ENCODE peak calls at places on chromosomes 1 and 21, in five cellular contexts. Z is PC-3, D is NT2/D1, S is stomach, U is AG04450. V is an unnamed sample. For H3K27me3, the result is how much of the 10 kb centered on the place peaks cover.

GRCh38 chr1:225464851-225465792 is 37.3 kb upstream of the LBR start:
- DNase-seq in Z (peak), D (peak), S (no peak), U (no peak), V (no peak)

GRCh38 chr1:220803401-220804201 is 16.9 kb downstream of the MTARC1 start:
- DNase-seq in Z (peak), D (no peak), S (no peak), U (no peak), V (peak)

GRCh38 chr1:198492872-198493271 is 47.6 kb downstream of the ATP6V1G3 start:
- DNase-seq in Z (peak), D (no peak), S (no peak), U (peak), V (no peak)

GRCh38 chr1:87074001-87074795 is 159.8 kb downstream of the HS2ST1 start:
- DNase-seq in Z (no peak), D (no peak), S (no peak), U (no peak), V (no peak)

GRCh38 chr1:115807723-115808122 is 33.2 kb downstream of the NHLH2 start:
- DNase-seq in Z (peak), D (peak), S (peak), U (peak), V (peak)

GRCh38 chr1:98637316-98637715 is 24.2 kb upstream of the SNX7 start:
- DNase-seq in Z (no peak), D (no peak), S (no peak), U (no peak), V (no peak)

GRCh38 chr1:201400257-201401230 is 1.4 kb upstream of the LAD1 start:
- DNase-seq in Z (no peak), D (no peak), S (no peak), U (no peak), V (no peak)

GRCh38 chr1:157978547-157979403 is 14.7 kb upstream of the KIRREL1 start:
- DNase-seq in Z (no peak), D (no peak), S (no peak), U (no peak), V (peak)

GRCh38 chr1:186785503-186785902 is 43.2 kb upstream of the PLA2G4A start:
- DNase-seq in Z (no peak), D (no peak), S (no peak), U (no peak), V (no peak)

GRCh38 chr1:214321686-214322453 is 40.9 kb downstream of the SMYD2 start:
- DNase-seq in Z (no peak), D (no peak), S (no peak), U (no peak), V (no peak)

GRCh38 chr1:167634435-167634834 is 4.4 kb downstream of the RCSD1 start:
- DNase-seq in Z (peak), D (no peak), S (no peak), U (no peak), V (no peak)

GRCh38 chr1:48761411-48761810 is 15.3 kb downstream of the BEND5 start:
- DNase-seq in Z (peak), D (no peak), S (no peak), U (no peak), V (no peak)

GRCh38 chr21:28252923-28253322 is 739.8 kb downstream of the LTN1 start:
- DNase-seq in Z (no peak), D (no peak), S (no peak), U (no peak), V (no peak)

GRCh38 chr1:181423301-181423918 is 59.9 kb upstream of the CACNA1E start:
- DNase-seq in Z (peak), D (peak), S (peak), U (no peak), V (peak)

GRCh38 chr1:46673749-46674182 is 2.1 kb downstream of the TEX38 start:
- DNase-seq in Z (peak), D (no peak), S (no peak), U (no peak), V (no peak)

GRCh38 chr1:154741327-154741726 is 128.8 kb downstream of the KCNN3 start:
- DNase-seq in Z (no peak), D (no peak), S (no peak), U (no peak), V (no peak)

GRCh38 chr1:241276391-241276790 is 80.6 kb downstream of the RGS7 start:
- DNase-seq in Z (peak), D (no peak), S (no peak), U (no peak), V (no peak)

GRCh38 chr21:41802684-41803083 is 35.8 kb upstream of the RIPK4 start:
- DNase-seq in Z (peak), D (no peak), S (no peak), U (no peak), V (no peak)

GRCh38 chr1:223319373-223319772 is 44.6 kb downstream of the SUSD4 start:
- DNase-seq in Z (no peak), D (no peak), S (no peak), U (no peak), V (no peak)

GRCh38 chr1:221667504-221667903 is 74.4 kb downstream of the DUSP10 start:
- DNase-seq in Z (peak), D (no peak), S (no peak), U (no peak), V (no peak)

GRCh38 chr1:211900411-211900810 is 69.8 kb upstream of the LPGAT1 start:
- DNase-seq in Z (no peak), D (no peak), S (no peak), U (no peak), V (no peak)

GRCh38 chr21:29656504-29657227 is 283.1 kb downstream of the GRIK1 start:
- DNase-seq in Z (peak), D (no peak), S (no peak), U (no peak), V (no peak)

GRCh38 chr1:26529655-26530539 is at the start of gene RPS6KA1:
- DNase-seq in Z (peak), D (no peak), S (peak), U (no peak), V (peak)

GRCh38 chr21:39034590-39035536 is 148.4 kb downstream of the PSMG1 start:
- DNase-seq in Z (no peak), D (no peak), S (no peak), U (no peak), V (no peak)

GRCh38 chr1:229471175-229471574 is 37.0 kb downstream of the NUP133 start:
- DNase-seq in Z (no peak), D (no peak), S (no peak), U (no peak), V (no peak)

GRCh38 chr1:2233997-2234761 is 6.1 kb downstream of the SKI start:
- DNase-seq in Z (peak), D (no peak), S (peak), U (peak), V (no peak)

GRCh38 chr1:77592906-77593305 is 89.6 kb downstream of the ZZZ3 start:
- DNase-seq in Z (no peak), D (no peak), S (no peak), U (no peak), V (no peak)

GRCh38 chr21:45923146-45923545 is 58.4 kb upstream of the COL6A1 start:
- DNase-seq in Z (peak), D (peak), S (peak), U (peak), V (peak)

GRCh38 chr1:228354390-228355320 is 52.0 kb downstream of the TRIM11 start:
- DNase-seq in Z (no peak), D (no peak), S (no peak), U (no peak), V (no peak)

GRCh38 chr1:225897595-225898514 is 8.9 kb upstream of the LEFTY1 start:
- DNase-seq in Z (peak), D (no peak), S (no peak), U (no peak), V (no peak)

GRCh38 chr1:27217401-27217800 is 17.0 kb upstream of the WDTC1 start:
- DNase-seq in Z (no peak), D (no peak), S (no peak), U (no peak), V (no peak)

GRCh38 chr21:31537872-31538576 is 121.5 kb upstream of the SOD1 start:
- DNase-seq in Z (no peak), D (no peak), S (no peak), U (no peak), V (peak)

GRCh38 chr21:29321908-29322569 is 23.3 kb downstream of the BACH1 start:
- DNase-seq in Z (no peak), D (no peak), S (no peak), U (no peak), V (no peak)

GRCh38 chr21:26961704-26962103 is 5.2 kb downstream of the ADAMTS5 start:
- DNase-seq in Z (peak), D (no peak), S (no peak), U (no peak), V (peak)

GRCh38 chr1:119115301-119115700 is 25.2 kb downstream of the WARS2 start:
- DNase-seq in Z (no peak), D (no peak), S (no peak), U (no peak), V (no peak)

GRCh38 chr1:67830928-67831596 is 2.2 kb downstream of the GNG12 start:
- DNase-seq in Z (peak), D (no peak), S (no peak), U (no peak), V (no peak)
- H3K4me3 ChIP-seq in Z (peak), D (no peak), S (peak), U (peak), V (no peak)

GRCh38 chr1:109517337-109517736 is 7.8 kb upstream of the AMIGO1 start:
- DNase-seq in Z (no peak), D (no peak), S (no peak), U (no peak), V (no peak)
- H3K27me3 ChIP-seq in Z (under half), D (under half), S (under half), U (under half), V (under half)

DNA sequence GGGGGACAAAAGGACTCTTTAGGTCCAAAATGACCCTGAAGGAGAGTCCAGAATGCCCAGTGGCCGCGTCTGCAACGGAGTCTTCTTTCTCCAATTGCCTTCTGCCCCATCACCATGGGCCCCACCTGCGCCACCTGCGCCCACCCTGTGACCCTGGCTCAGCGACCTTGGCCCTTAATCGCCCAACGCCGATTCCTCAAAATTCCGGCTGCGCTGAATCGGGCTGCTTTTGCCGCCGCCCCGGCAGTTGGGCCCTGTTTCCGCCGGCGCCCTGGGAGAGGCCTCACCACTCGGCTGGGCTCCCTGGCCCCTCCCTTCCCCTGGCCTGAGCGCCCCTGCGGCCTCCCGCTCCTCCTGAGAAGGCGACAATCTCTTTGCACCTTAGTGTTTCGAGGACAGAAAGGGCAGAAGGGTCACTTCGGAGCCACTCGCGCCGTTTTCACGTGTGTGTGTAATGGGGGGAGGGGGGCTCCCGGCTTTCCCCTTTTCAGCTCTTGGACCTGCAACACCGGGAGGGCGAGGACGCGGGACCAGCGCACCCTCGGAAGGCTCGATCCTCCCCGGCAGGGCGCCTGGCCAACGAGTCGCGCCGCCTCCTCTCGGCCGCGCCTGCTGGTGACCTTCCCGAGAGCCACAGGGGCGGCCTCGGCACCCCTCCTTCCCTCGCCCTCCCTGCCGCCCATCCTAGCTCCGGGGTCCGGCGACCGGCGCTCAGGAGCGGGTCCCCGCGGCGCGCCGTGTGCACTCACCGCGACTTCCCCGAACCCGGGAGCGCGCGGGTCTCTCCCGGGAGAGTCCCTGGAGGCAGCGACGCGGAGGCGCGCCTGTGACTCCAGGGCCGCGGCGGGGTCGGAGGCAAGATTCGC is 522 bp upstream of the SIM2 start:
- DNase-seq in Z (peak), D (no peak), S (peak), U (no peak), V (peak)
- H3K4me3 ChIP-seq in Z (peak), D (peak), S (peak), U (no peak), V (peak)

GRCh38 chr1:110067957-110068645 is 2.4 kb downstream of the ALX3 start:
- DNase-seq in Z (no peak), D (no peak), S (no peak), U (no peak), V (peak)
- H3K27me3 ChIP-seq in Z (under half), D (half or more), S (half or more), U (half or more), V (half or more)

GRCh38 chr1:29256979-29257804 is 20.9 kb downstream of the PTPRU start:
- DNase-seq in Z (no peak), D (peak), S (no peak), U (no peak), V (peak)

GRCh38 chr1:29258189-29258973 is 22.1 kb downstream of the PTPRU start:
- DNase-seq in Z (no peak), D (no peak), S (no peak), U (no peak), V (no peak)

GRCh38 chr1:29259802-29260441 is 23.6 kb downstream of the PTPRU start:
- DNase-seq in Z (no peak), D (no peak), S (peak), U (no peak), V (peak)

GRCh38 chr1:29258974-29259801 is 22.9 kb downstream of the PTPRU start:
- DNase-seq in Z (no peak), D (no peak), S (no peak), U (no peak), V (peak)

DNA sequence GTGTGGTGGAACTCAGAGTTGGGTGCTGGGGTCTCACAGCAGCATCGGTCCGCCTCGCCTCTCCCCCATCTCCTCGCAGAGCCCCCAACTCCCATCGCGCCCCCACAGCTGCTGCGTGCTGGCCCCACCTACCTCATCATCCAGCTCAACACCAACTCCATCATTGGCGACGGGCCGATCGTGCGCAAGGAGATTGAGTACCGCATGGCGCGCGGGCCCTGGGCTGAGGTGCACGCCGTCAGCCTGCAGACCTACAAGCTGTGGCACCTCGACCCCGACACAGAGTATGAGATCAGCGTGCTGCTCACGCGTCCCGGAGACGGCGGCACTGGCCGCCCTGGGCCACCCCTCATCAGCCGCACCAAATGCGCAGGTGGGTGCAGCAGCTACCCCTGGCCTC is 24.2 kb downstream of the PTPRU start:
- DNase-seq in Z (no peak), D (no peak), S (no peak), U (no peak), V (peak)
- H3K4me3 ChIP-seq in Z (no peak), D (peak), S (no peak), U (peak), V (peak)

GRCh38 chr1:22594396-22594795 is 31.1 kb downstream of the EPHA8 start:
- DNase-seq in Z (no peak), D (no peak), S (no peak), U (no peak), V (no peak)
- H3K27me3 ChIP-seq in Z (under half), D (under half), S (half or more), U (under half), V (under half)

V was measured in H7.